ENCODE peak calls at places on chromosomes 16 and 17, in four cellular contexts. L is dermis blood vessel endothelial cell, P is DMS79 treated with DMSO at 0.1 percent for 48 hours, A is MCF 10A. F is an unnamed sample.

GRCh38 chr17:66317629-66318028 is 15.2 kb downstream of the PRKCA start:
- DNase-seq in L (no peak), P (no peak), A (no peak), F (no peak)

GRCh38 chr17:50627782-50628601 is 6.7 kb upstream of the ABCC3 start:
- DNase-seq in L (peak), P (peak), A (no peak), F (no peak)

GRCh38 chr17:67139784-67140665 is 95.7 kb downstream of the CACNG1 start:
- DNase-seq in L (no peak), P (no peak), A (peak), F (no peak)

GRCh38 chr17:1542316-1542715 is 20.3 kb downstream of the PITPNA start:
- DNase-seq in L (no peak), P (no peak), A (no peak), F (no peak)

GRCh38 chr17:68198931-68199836 is 48.7 kb upstream of the AMZ2 start:
- DNase-seq in L (no peak), P (no peak), A (no peak), F (peak)

GRCh38 chr17:9994761-9995160 is 89.7 kb upstream of the RCVRN start:
- DNase-seq in L (no peak), P (no peak), A (no peak), F (no peak)

GRCh38 chr17:52648995-52649394 is 490.5 kb upstream of the CA10 start:
- DNase-seq in L (no peak), P (no peak), A (no peak), F (no peak)

GRCh38 chr17:57898487-57899311 is 48.9 kb upstream of the MRPS23 start:
- DNase-seq in L (no peak), P (no peak), A (no peak), F (no peak)

GRCh38 chr17:78113804-78114785 is 14.5 kb downstream of the TMC6 start:
- DNase-seq in L (no peak), P (no peak), A (no peak), F (no peak)

GRCh38 chr17:28738680-28739384 is 5.0 kb upstream of the TRAF4 start:
- DNase-seq in L (no peak), P (no peak), A (no peak), F (no peak)

GRCh38 chr16:15057755-15058417 is 2.0 kb upstream of the NTAN1 start:
- DNase-seq in L (no peak), P (no peak), A (no peak), F (no peak)

GRCh38 chr17:39022961-39023360 is 55.8 kb upstream of the FBXO47 start:
- DNase-seq in L (no peak), P (no peak), A (no peak), F (no peak)

GRCh38 chr17:47220531-47220999 is 11.4 kb downstream of the MYL4 start:
- DNase-seq in L (no peak), P (no peak), A (no peak), F (no peak)

GRCh38 chr16:57938936-57939871 is 31.7 kb downstream of the CNGB1 start:
- DNase-seq in L (peak), P (no peak), A (peak), F (peak)

GRCh38 chr16:65532218-65532617 is 410.4 kb upstream of the CDH11 start:
- DNase-seq in L (no peak), P (no peak), A (no peak), F (no peak)

GRCh38 chr17:80029235-80029974 is 6.3 kb downstream of the TBC1D16 start:
- DNase-seq in L (peak), P (peak), A (peak), F (peak)

GRCh38 chr16:56203052-56203451 is 11.8 kb downstream of the GNAO1 start:
- DNase-seq in L (no peak), P (no peak), A (peak), F (no peak)

GRCh38 chr16:51133691-51134090 is 17.4 kb downstream of the SALL1 start:
- DNase-seq in L (no peak), P (no peak), A (no peak), F (no peak)

GRCh38 chr17:45584092-45585036 is 93.8 kb upstream of the PLEKHM1 start:
- DNase-seq in L (peak), P (no peak), A (peak), F (no peak)

GRCh38 chr16:49492090-49492801 is 118.6 kb downstream of the C16orf78 start:
- DNase-seq in L (peak), P (peak), A (peak), F (no peak)

GRCh38 chr17:65222216-65222738 is 85.1 kb downstream of the RGS9 start:
- DNase-seq in L (no peak), P (no peak), A (no peak), F (no peak)

GRCh38 chr16:78184554-78185183 is 85.2 kb downstream of the WWOX start:
- DNase-seq in L (no peak), P (peak), A (peak), F (peak)

GRCh38 chr17:27456681-27457404 is 595 bp downstream of the KSR1 start:
- DNase-seq in L (no peak), P (no peak), A (no peak), F (no peak)

GRCh38 chr16:20271893-20272292 is 55.4 kb downstream of the GP2 start:
- DNase-seq in L (no peak), P (no peak), A (no peak), F (no peak)

GRCh38 chr16:83689385-83689831 is 118.4 kb upstream of the HSBP1 start:
- DNase-seq in L (peak), P (no peak), A (peak), F (peak)

GRCh38 chr16:56532714-56533113 is 12.9 kb upstream of the BBS2 start:
- DNase-seq in L (no peak), P (no peak), A (no peak), F (no peak)

GRCh38 chr16:56608876-56609462 is 585 bp downstream of the MT2A start:
- DNase-seq in L (peak), P (no peak), A (peak), F (peak)

GRCh38 chr16:88650749-88651275 is at the start of gene CYBA:
- DNase-seq in L (peak), P (peak), A (no peak), F (peak)

GRCh38 chr17:78665952-78666920 is 89.0 kb upstream of the DNAH17 start:
- DNase-seq in L (peak), P (no peak), A (peak), F (peak)

GRCh38 chr17:3738562-3739295 is 15.0 kb downstream of the HASPIN start:
- DNase-seq in L (no peak), P (peak), A (peak), F (peak)

GRCh38 chr16:89149386-89149785 is 22.2 kb upstream of the CDH15 start:
- DNase-seq in L (no peak), P (no peak), A (no peak), F (no peak)

GRCh38 chr17:72122668-72123495 is 2.1 kb downstream of the SOX9 start:
- DNase-seq in L (no peak), P (peak), A (no peak), F (no peak)

GRCh38 chr16:8569650-8570338 is 20.5 kb downstream of the TMEM114 start:
- DNase-seq in L (no peak), P (no peak), A (no peak), F (no peak)